ENCODE peak calls at places on chromosomes 7 and 10, in ten cellular contexts. One of them, this sample, is unnamed.

GRCh38 chr10:85792533-85792858 is 574.1 kb downstream of the GRID1 start:
- DNase-seq in mesenchymal stem cell: no peak
- DNase-seq in tibial artery: no peak
- DNase-seq in A549: no peak
- DNase-seq in cardiac muscle cell: no peak
- DNase-seq in CD8-positive, alpha-beta T cell: no peak
- DNase-seq in CD8-positive, alpha-beta memory T cell: no peak
- DNase-seq in sigmoid colon: no peak
- DNase-seq in prostate gland: no peak
- DNase-seq in heart right ventricle: no peak
- DNase-seq in this sample: no peak

GRCh38 chr7:91314591-91315323 is 50.5 kb downstream of the FZD1 start:
- DNase-seq in mesenchymal stem cell: no peak
- DNase-seq in tibial artery: no peak
- DNase-seq in A549: no peak
- DNase-seq in cardiac muscle cell: no peak
- DNase-seq in CD8-positive, alpha-beta T cell: no peak
- DNase-seq in CD8-positive, alpha-beta memory T cell: no peak
- DNase-seq in sigmoid colon: no peak
- DNase-seq in prostate gland: no peak
- DNase-seq in heart right ventricle: no peak
- DNase-seq in this sample: no peak

GRCh38 chr7:32516551-32517082 is 21.3 kb downstream of the AVL9 start:
- DNase-seq in mesenchymal stem cell: no peak
- DNase-seq in tibial artery: no peak
- DNase-seq in A549: no peak
- DNase-seq in cardiac muscle cell: peak; percentile 36
- DNase-seq in CD8-positive, alpha-beta T cell: no peak
- DNase-seq in CD8-positive, alpha-beta memory T cell: no peak
- DNase-seq in sigmoid colon: no peak
- DNase-seq in prostate gland: no peak
- DNase-seq in heart right ventricle: no peak
- DNase-seq in this sample: no peak

GRCh38 chr7:153390955-153391354 is 631.4 kb downstream of the ACTR3B start:
- DNase-seq in mesenchymal stem cell: no peak
- DNase-seq in tibial artery: no peak
- DNase-seq in A549: no peak
- DNase-seq in cardiac muscle cell: no peak
- DNase-seq in CD8-positive, alpha-beta T cell: no peak
- DNase-seq in CD8-positive, alpha-beta memory T cell: no peak
- DNase-seq in sigmoid colon: no peak
- DNase-seq in prostate gland: no peak
- DNase-seq in heart right ventricle: no peak
- DNase-seq in this sample: no peak

GRCh38 chr10:110203500-110204455 is 3.6 kb upstream of the MXI1 start:
- DNase-seq in mesenchymal stem cell: no peak
- DNase-seq in tibial artery: no peak
- DNase-seq in A549: no peak
- DNase-seq in cardiac muscle cell: no peak
- DNase-seq in CD8-positive, alpha-beta T cell: no peak
- DNase-seq in CD8-positive, alpha-beta memory T cell: no peak
- DNase-seq in sigmoid colon: no peak
- DNase-seq in prostate gland: no peak
- DNase-seq in heart right ventricle: no peak
- DNase-seq in this sample: no peak

GRCh38 chr10:62027841-62028501 is 126.5 kb downstream of the ARID5B start:
- DNase-seq in mesenchymal stem cell: peak; percentile 59
- DNase-seq in tibial artery: no peak
- DNase-seq in A549: no peak
- DNase-seq in cardiac muscle cell: peak; percentile 35
- DNase-seq in CD8-positive, alpha-beta T cell: no peak
- DNase-seq in CD8-positive, alpha-beta memory T cell: no peak
- DNase-seq in sigmoid colon: no peak
- DNase-seq in prostate gland: no peak
- DNase-seq in heart right ventricle: no peak
- DNase-seq in this sample: no peak

GRCh38 chr10:34731885-34732701 is 83.0 kb downstream of the PARD3 start:
- DNase-seq in mesenchymal stem cell: peak; percentile 56
- DNase-seq in tibial artery: no peak
- DNase-seq in A549: no peak
- DNase-seq in cardiac muscle cell: peak; percentile 59
- DNase-seq in CD8-positive, alpha-beta T cell: no peak
- DNase-seq in CD8-positive, alpha-beta memory T cell: no peak
- DNase-seq in sigmoid colon: no peak
- DNase-seq in prostate gland: no peak
- DNase-seq in heart right ventricle: no peak
- DNase-seq in this sample: no peak

GRCh38 chr7:87318741-87319140 is 26.7 kb upstream of the CROT start:
- DNase-seq in mesenchymal stem cell: peak; percentile 24
- DNase-seq in tibial artery: no peak
- DNase-seq in A549: no peak
- DNase-seq in cardiac muscle cell: no peak
- DNase-seq in CD8-positive, alpha-beta T cell: no peak
- DNase-seq in CD8-positive, alpha-beta memory T cell: no peak
- DNase-seq in sigmoid colon: no peak
- DNase-seq in prostate gland: no peak
- DNase-seq in heart right ventricle: no peak
- DNase-seq in this sample: no peak

GRCh38 chr10:10542368-10542961 is 475.2 kb upstream of the CELF2 start:
- DNase-seq in mesenchymal stem cell: no peak
- DNase-seq in tibial artery: no peak
- DNase-seq in A549: no peak
- DNase-seq in cardiac muscle cell: peak; percentile 50
- DNase-seq in CD8-positive, alpha-beta T cell: no peak
- DNase-seq in CD8-positive, alpha-beta memory T cell: no peak
- DNase-seq in sigmoid colon: no peak
- DNase-seq in prostate gland: no peak
- DNase-seq in heart right ventricle: no peak
- DNase-seq in this sample: no peak

DNA sequence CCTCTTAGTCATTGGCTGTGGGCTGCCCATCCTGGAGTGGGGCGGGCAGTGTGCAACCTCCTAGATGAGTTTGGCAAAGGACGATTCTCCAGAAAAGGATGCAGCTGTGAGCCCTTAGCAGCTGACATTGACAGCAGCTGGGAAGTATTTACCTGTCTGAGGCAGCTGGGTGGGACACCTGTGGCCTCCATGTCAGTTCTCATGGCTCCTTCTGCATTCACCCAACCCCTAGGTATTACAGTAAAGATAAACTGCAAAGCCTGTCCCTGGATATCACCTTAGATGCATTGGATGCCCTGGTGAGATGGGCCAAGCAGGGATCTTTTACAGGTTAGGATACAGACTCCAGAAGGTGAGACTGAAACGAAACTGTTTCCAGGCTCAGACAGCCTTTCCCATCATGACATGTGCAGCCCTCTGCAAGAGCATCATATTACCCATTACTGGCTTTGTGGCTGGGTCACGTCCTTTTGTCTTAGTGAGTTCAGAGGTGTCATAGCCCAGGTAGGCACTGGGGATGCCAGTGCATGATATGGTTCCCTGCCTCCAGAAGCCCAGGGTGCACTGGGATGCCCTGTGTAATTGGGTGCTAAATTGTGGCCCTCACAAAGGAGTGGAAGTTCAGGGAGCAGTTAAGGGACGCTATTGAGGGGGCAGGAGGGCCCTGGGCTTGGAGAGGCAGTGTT is 28.9 kb downstream of the MINDY4 start:
- DNase-seq in mesenchymal stem cell: peak; percentile 15
- DNase-seq in tibial artery: no peak
- DNase-seq in A549: no peak
- DNase-seq in cardiac muscle cell: no peak
- DNase-seq in CD8-positive, alpha-beta T cell: no peak
- DNase-seq in CD8-positive, alpha-beta memory T cell: no peak
- DNase-seq in sigmoid colon: no peak
- DNase-seq in prostate gland: no peak
- DNase-seq in heart right ventricle: no peak
- DNase-seq in this sample: no peak
- H3K4me1 ChIP-seq in mesenchymal stem cell: peaks cover 52% of the 10 kb centered on the region
- H3K4me1 ChIP-seq in tibial artery: peaks cover 8% of the 10 kb centered on the region
- H3K4me1 ChIP-seq in A549: peaks cover 24% of the 10 kb centered on the region
- H3K4me1 ChIP-seq in cardiac muscle cell: peaks cover 14% of the 10 kb centered on the region
- H3K4me1 ChIP-seq in CD8-positive, alpha-beta T cell: peaks cover 15% of the 10 kb centered on the region
- H3K4me1 ChIP-seq in CD8-positive, alpha-beta memory T cell: peaks cover 10% of the 10 kb centered on the region
- H3K4me1 ChIP-seq in sigmoid colon: no peaks in the 10 kb centered on the region
- H3K4me1 ChIP-seq in prostate gland: no peaks in the 10 kb centered on the region
- H3K4me1 ChIP-seq in heart right ventricle: peaks cover 45% of the 10 kb centered on the region
- H3K4me1 ChIP-seq in this sample: no peaks in the 10 kb centered on the region

DNA sequence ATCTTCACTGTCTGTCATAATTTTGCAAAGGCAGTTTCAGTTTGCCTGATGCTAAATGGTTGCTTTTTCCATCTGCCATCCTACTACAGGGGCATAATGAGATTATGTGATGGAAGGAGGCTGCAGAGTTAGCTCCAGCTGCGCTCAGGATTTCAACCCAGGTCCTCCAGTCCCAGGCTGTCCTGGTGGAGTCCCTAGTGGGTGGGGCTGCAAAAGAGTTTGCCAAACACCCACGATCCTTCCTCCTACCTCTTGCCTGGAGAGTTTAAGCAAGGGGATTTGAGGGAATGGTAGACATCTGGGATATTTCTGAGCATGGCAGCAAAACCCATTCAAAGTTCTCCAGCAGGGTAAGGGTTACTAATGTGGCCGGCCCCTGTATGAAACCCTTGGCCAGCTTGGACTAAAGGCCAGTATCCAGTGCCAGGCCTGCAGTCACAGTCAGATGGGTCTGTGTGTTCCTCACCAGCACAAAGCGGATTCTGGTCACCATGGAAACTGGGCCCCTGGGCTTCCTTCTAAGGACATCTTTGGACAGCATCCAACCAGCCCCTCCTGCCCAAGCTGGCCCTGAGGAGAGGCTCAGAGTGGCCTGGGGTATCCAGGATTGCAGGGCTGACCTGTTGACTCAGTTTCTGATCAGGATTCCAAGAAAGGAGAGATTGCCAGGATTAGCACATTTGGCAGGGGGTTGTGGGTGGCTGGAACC is 42.7 kb upstream of the CHST3 start:
- DNase-seq in mesenchymal stem cell: peak; percentile 50
- DNase-seq in tibial artery: peak; percentile 72
- DNase-seq in A549: no peak
- DNase-seq in cardiac muscle cell: peak; percentile 77
- DNase-seq in CD8-positive, alpha-beta T cell: no peak
- DNase-seq in CD8-positive, alpha-beta memory T cell: no peak
- DNase-seq in sigmoid colon: peak; percentile 81
- DNase-seq in prostate gland: no peak
- DNase-seq in heart right ventricle: peak; percentile 53
- DNase-seq in this sample: no peak
- H3K27ac ChIP-seq in mesenchymal stem cell: no peak overlapping the region
- H3K27ac ChIP-seq in tibial artery: no peak overlapping the region
- H3K27ac ChIP-seq in A549: peak overlapping the region; percentile 64
- H3K27ac ChIP-seq in cardiac muscle cell: no peak overlapping the region
- H3K27ac ChIP-seq in CD8-positive, alpha-beta T cell: no peak overlapping the region
- H3K27ac ChIP-seq in CD8-positive, alpha-beta memory T cell: no peak overlapping the region
- H3K27ac ChIP-seq in sigmoid colon: peak overlapping the region; percentile 11
- H3K27ac ChIP-seq in prostate gland: no peak overlapping the region
- H3K27ac ChIP-seq in heart right ventricle: no peak overlapping the region
- H3K27ac ChIP-seq in this sample: no peak overlapping the region

DNA sequence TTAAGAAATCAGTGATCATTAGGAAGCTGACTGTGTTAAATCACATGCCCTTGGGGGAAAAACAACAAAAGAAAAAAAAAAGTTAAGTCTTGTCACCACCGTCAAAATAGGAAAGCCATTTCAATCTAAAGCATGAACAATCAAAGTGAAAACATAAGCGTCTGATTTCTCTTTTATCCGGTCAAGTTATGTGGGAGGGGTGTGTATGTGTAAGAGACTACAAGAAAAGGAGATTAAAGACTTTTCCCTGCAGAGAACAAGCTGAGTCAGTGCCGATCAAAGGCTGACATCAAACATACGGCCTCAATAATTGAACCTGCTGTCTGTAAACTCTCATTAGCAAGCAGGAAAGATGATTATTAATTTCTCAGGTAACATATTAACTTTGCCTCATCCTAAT is 648.9 kb upstream of the SORCS1 start:
- DNase-seq in mesenchymal stem cell: no peak
- DNase-seq in tibial artery: no peak
- DNase-seq in A549: no peak
- DNase-seq in cardiac muscle cell: no peak
- DNase-seq in CD8-positive, alpha-beta T cell: no peak
- DNase-seq in CD8-positive, alpha-beta memory T cell: no peak
- DNase-seq in sigmoid colon: no peak
- DNase-seq in prostate gland: no peak
- DNase-seq in heart right ventricle: no peak
- DNase-seq in this sample: no peak
- H3K4me3 ChIP-seq in mesenchymal stem cell: no peak overlapping the region
- H3K4me3 ChIP-seq in tibial artery: no peak overlapping the region
- H3K4me3 ChIP-seq in A549: no peak overlapping the region
- H3K4me3 ChIP-seq in cardiac muscle cell: no peak overlapping the region
- H3K4me3 ChIP-seq in CD8-positive, alpha-beta T cell: no peak overlapping the region
- H3K4me3 ChIP-seq in CD8-positive, alpha-beta memory T cell: no peak overlapping the region
- H3K4me3 ChIP-seq in sigmoid colon: no peak overlapping the region
- H3K4me3 ChIP-seq in prostate gland: no peak overlapping the region
- H3K4me3 ChIP-seq in heart right ventricle: no peak overlapping the region
- H3K4me3 ChIP-seq in this sample: no peak overlapping the region

DNA sequence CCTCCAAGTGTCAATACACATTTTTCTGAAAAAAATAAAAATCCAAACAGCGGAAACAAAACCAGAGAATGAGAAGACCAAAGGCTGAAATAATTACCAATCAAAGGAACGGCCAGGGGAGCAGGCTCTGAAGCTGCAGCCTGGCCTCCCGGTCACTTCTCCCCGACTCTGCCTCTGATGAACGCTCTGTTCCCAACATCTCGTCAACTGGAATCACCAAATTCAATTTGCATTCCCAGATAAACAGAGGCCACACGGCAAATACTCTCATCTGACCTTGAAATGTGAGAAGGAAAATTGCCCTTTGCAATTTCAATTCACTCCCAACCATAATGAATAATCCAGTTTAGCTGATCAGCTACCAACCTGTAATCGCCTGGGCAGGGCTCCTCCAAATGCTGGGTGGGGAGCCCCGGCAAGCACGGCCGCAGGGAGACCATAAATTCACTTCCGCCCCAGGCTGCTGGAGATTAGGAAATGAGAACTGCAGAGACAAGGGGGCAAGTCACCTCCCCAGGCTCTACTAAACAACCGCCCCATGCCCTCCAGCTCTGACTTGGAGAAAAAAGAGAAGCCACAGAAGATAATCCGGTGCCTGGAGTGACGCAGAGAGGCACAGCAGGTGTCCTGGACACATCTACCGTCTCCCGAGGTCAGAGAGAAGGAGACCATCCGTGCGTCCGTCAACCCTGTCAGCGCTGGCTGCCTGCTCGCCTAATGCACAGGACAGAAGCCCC is 153.2 kb downstream of the MAD1L1 start:
- DNase-seq in mesenchymal stem cell: no peak
- DNase-seq in tibial artery: no peak
- DNase-seq in A549: no peak
- DNase-seq in cardiac muscle cell: no peak
- DNase-seq in CD8-positive, alpha-beta T cell: no peak
- DNase-seq in CD8-positive, alpha-beta memory T cell: no peak
- DNase-seq in sigmoid colon: no peak
- DNase-seq in prostate gland: no peak
- DNase-seq in heart right ventricle: no peak
- DNase-seq in this sample: no peak
- H3K4me1 ChIP-seq in mesenchymal stem cell: peaks cover 9% of the 10 kb centered on the region
- H3K4me1 ChIP-seq in tibial artery: no peaks in the 10 kb centered on the region
- H3K4me1 ChIP-seq in A549: no peaks in the 10 kb centered on the region
- H3K4me1 ChIP-seq in cardiac muscle cell: peaks cover 33% of the 10 kb centered on the region
- H3K4me1 ChIP-seq in CD8-positive, alpha-beta T cell: peaks cover 19% of the 10 kb centered on the region
- H3K4me1 ChIP-seq in CD8-positive, alpha-beta memory T cell: peaks cover 9% of the 10 kb centered on the region
- H3K4me1 ChIP-seq in sigmoid colon: no peaks in the 10 kb centered on the region
- H3K4me1 ChIP-seq in prostate gland: no peaks in the 10 kb centered on the region
- H3K4me1 ChIP-seq in heart right ventricle: no peaks in the 10 kb centered on the region
- H3K4me1 ChIP-seq in this sample: no peaks in the 10 kb centered on the region